ENCODE peak calls at places on chromosomes 11 and 22, in seven cellular contexts. One of them, this sample, is unnamed.

GRCh38 chr11:112281776-112282175 is 21.1 kb upstream of the PLET1 start:
- DNase-seq in spleen: no peak
- DNase-seq in IMR-90: no peak
- DNase-seq in body of pancreas: no peak
- DNase-seq in K562: no peak
- DNase-seq in erythroblast: no peak
- DNase-seq in lower leg skin: no peak
- DNase-seq in this sample: no peak

GRCh38 chr11:30016588-30017363 is at the start of gene KCNA4:
- DNase-seq in spleen: no peak
- DNase-seq in IMR-90: no peak
- DNase-seq in body of pancreas: no peak
- DNase-seq in K562: peak; percentile 39
- DNase-seq in erythroblast: no peak
- DNase-seq in lower leg skin: no peak
- DNase-seq in this sample: no peak

GRCh38 chr11:12556155-12556554 is 118.1 kb upstream of the TEAD1 start:
- DNase-seq in spleen: no peak
- DNase-seq in IMR-90: peak; percentile 62
- DNase-seq in body of pancreas: no peak
- DNase-seq in K562: no peak
- DNase-seq in erythroblast: no peak
- DNase-seq in lower leg skin: peak; percentile 35
- DNase-seq in this sample: no peak

GRCh38 chr22:45164217-45165123 is 745 bp downstream of the NUP50 start:
- DNase-seq in spleen: peak; percentile 91
- DNase-seq in IMR-90: no peak
- DNase-seq in body of pancreas: peak; percentile 12
- DNase-seq in K562: peak; percentile 48
- DNase-seq in erythroblast: peak; percentile 76
- DNase-seq in lower leg skin: no peak
- DNase-seq in this sample: no peak

GRCh38 chr11:130162733-130163132 is 3.2 kb downstream of the ST14 start:
- DNase-seq in spleen: no peak
- DNase-seq in IMR-90: no peak
- DNase-seq in body of pancreas: peak; percentile 67
- DNase-seq in K562: no peak
- DNase-seq in erythroblast: no peak
- DNase-seq in lower leg skin: no peak
- DNase-seq in this sample: no peak

GRCh38 chr11:2975594-2975993 is 16.5 kb downstream of the NAP1L4 start:
- DNase-seq in spleen: no peak
- DNase-seq in IMR-90: peak; percentile 37
- DNase-seq in body of pancreas: peak; percentile 47
- DNase-seq in K562: peak; percentile 37
- DNase-seq in erythroblast: peak; percentile 61
- DNase-seq in lower leg skin: no peak
- DNase-seq in this sample: peak; percentile 22

GRCh38 chr22:18968011-18968749 is 32.1 kb upstream of the PRODH start:
- DNase-seq in spleen: no peak
- DNase-seq in IMR-90: peak; percentile 15
- DNase-seq in body of pancreas: peak; percentile 31
- DNase-seq in K562: peak; percentile 75
- DNase-seq in erythroblast: no peak
- DNase-seq in lower leg skin: no peak
- DNase-seq in this sample: no peak

GRCh38 chr11:78796956-78797355 is 222.3 kb upstream of the NARS2 start:
- DNase-seq in spleen: no peak
- DNase-seq in IMR-90: peak; percentile 100
- DNase-seq in body of pancreas: peak; percentile 81
- DNase-seq in K562: no peak
- DNase-seq in erythroblast: no peak
- DNase-seq in lower leg skin: no peak
- DNase-seq in this sample: no peak

GRCh38 chr22:50010676-50011446 is 1.7 kb downstream of the IL17REL start:
- DNase-seq in spleen: no peak
- DNase-seq in IMR-90: no peak
- DNase-seq in body of pancreas: no peak
- DNase-seq in K562: no peak
- DNase-seq in erythroblast: no peak
- DNase-seq in lower leg skin: no peak
- DNase-seq in this sample: no peak

GRCh38 chr22:24952837-24953293 is 349 bp downstream of the KIAA1671 start:
- DNase-seq in spleen: peak; percentile 78
- DNase-seq in IMR-90: peak; percentile 7
- DNase-seq in body of pancreas: peak; percentile 65
- DNase-seq in K562: no peak
- DNase-seq in erythroblast: no peak
- DNase-seq in lower leg skin: peak; percentile 38
- DNase-seq in this sample: peak; percentile 41

GRCh38 chr11:73229321-73230275 is 11.5 kb downstream of the P2RY2 start:
- DNase-seq in spleen: peak; percentile 51
- DNase-seq in IMR-90: no peak
- DNase-seq in body of pancreas: no peak
- DNase-seq in K562: no peak
- DNase-seq in erythroblast: no peak
- DNase-seq in lower leg skin: no peak
- DNase-seq in this sample: no peak

GRCh38 chr22:30828187-30829155 is 133.8 kb downstream of the OSBP2 start:
- DNase-seq in spleen: no peak
- DNase-seq in IMR-90: no peak
- DNase-seq in body of pancreas: no peak
- DNase-seq in K562: no peak
- DNase-seq in erythroblast: no peak
- DNase-seq in lower leg skin: no peak
- DNase-seq in this sample: no peak

GRCh38 chr11:47233989-47234668 is 14.5 kb downstream of the ACP2 start:
- DNase-seq in spleen: no peak
- DNase-seq in IMR-90: peak; percentile 67
- DNase-seq in body of pancreas: peak; percentile 58
- DNase-seq in K562: no peak
- DNase-seq in erythroblast: peak; percentile 26
- DNase-seq in lower leg skin: no peak
- DNase-seq in this sample: no peak

GRCh38 chr11:22690891-22691290 is 24.5 kb downstream of the GAS2 start:
- DNase-seq in spleen: no peak
- DNase-seq in IMR-90: no peak
- DNase-seq in body of pancreas: no peak
- DNase-seq in K562: no peak
- DNase-seq in erythroblast: no peak
- DNase-seq in lower leg skin: no peak
- DNase-seq in this sample: no peak

GRCh38 chr22:36375071-36375980 is 12.4 kb downstream of the MYH9 start:
- DNase-seq in spleen: no peak
- DNase-seq in IMR-90: peak; percentile 10
- DNase-seq in body of pancreas: no peak
- DNase-seq in K562: no peak
- DNase-seq in erythroblast: no peak
- DNase-seq in lower leg skin: no peak
- DNase-seq in this sample: no peak

GRCh38 chr11:74004046-74004693 is 4.7 kb downstream of the UCP3 start:
- DNase-seq in spleen: peak; percentile 52
- DNase-seq in IMR-90: no peak
- DNase-seq in body of pancreas: no peak
- DNase-seq in K562: no peak
- DNase-seq in erythroblast: no peak
- DNase-seq in lower leg skin: no peak
- DNase-seq in this sample: no peak

GRCh38 chr22:24059121-24059520 is 48.0 kb downstream of the CABIN1 start:
- DNase-seq in spleen: no peak
- DNase-seq in IMR-90: peak; percentile 99
- DNase-seq in body of pancreas: peak; percentile 44
- DNase-seq in K562: no peak
- DNase-seq in erythroblast: no peak
- DNase-seq in lower leg skin: peak; percentile 57
- DNase-seq in this sample: no peak

GRCh38 chr11:1176224-1177019 is 18.7 kb downstream of the MUC5AC start:
- DNase-seq in spleen: no peak
- DNase-seq in IMR-90: no peak
- DNase-seq in body of pancreas: no peak
- DNase-seq in K562: no peak
- DNase-seq in erythroblast: no peak
- DNase-seq in lower leg skin: no peak
- DNase-seq in this sample: no peak

GRCh38 chr22:27613099-27614089 is 188.2 kb downstream of the MN1 start:
- DNase-seq in spleen: no peak
- DNase-seq in IMR-90: no peak
- DNase-seq in body of pancreas: no peak
- DNase-seq in K562: no peak
- DNase-seq in erythroblast: no peak
- DNase-seq in lower leg skin: no peak
- DNase-seq in this sample: no peak

GRCh38 chr22:45218974-45219373 is 21.7 kb downstream of the KIAA0930 start:
- DNase-seq in spleen: no peak
- DNase-seq in IMR-90: peak; percentile 37
- DNase-seq in body of pancreas: no peak
- DNase-seq in K562: no peak
- DNase-seq in erythroblast: no peak
- DNase-seq in lower leg skin: no peak
- DNase-seq in this sample: no peak

GRCh38 chr11:7021318-7021717 is 1.0 kb downstream of the NLRP14 start:
- DNase-seq in spleen: no peak
- DNase-seq in IMR-90: no peak
- DNase-seq in body of pancreas: no peak
- DNase-seq in K562: no peak
- DNase-seq in erythroblast: no peak
- DNase-seq in lower leg skin: no peak
- DNase-seq in this sample: no peak

GRCh38 chr11:7019500-7020182 is 505 bp downstream of the ZNF214 start:
- DNase-seq in spleen: no peak
- DNase-seq in IMR-90: peak; percentile 20
- DNase-seq in body of pancreas: peak; percentile 8
- DNase-seq in K562: no peak
- DNase-seq in erythroblast: peak; percentile 30
- DNase-seq in lower leg skin: no peak
- DNase-seq in this sample: peak; percentile 20

GRCh38 chr11:7016011-7016410 is 4.1 kb downstream of the ZNF214 start:
- DNase-seq in spleen: no peak
- DNase-seq in IMR-90: no peak
- DNase-seq in body of pancreas: no peak
- DNase-seq in K562: no peak
- DNase-seq in erythroblast: no peak
- DNase-seq in lower leg skin: no peak
- DNase-seq in this sample: no peak

GRCh38 chr11:7020183-7020917 is at the start of the genes NLRP14 and ZNF214:
- DNase-seq in spleen: no peak
- DNase-seq in IMR-90: peak; percentile 89
- DNase-seq in body of pancreas: peak; percentile 97
- DNase-seq in K562: peak; percentile 59
- DNase-seq in erythroblast: peak; percentile 73
- DNase-seq in lower leg skin: peak; percentile 82
- DNase-seq in this sample: peak; percentile 91
- TF ChIP-seq POLR2A in spleen: no peak
- TF ChIP-seq POLR2A in IMR-90: peak; percentile 62
- TF ChIP-seq POLR2A in body of pancreas: peak; percentile 40
- TF ChIP-seq POLR2A in K562: no peak
- TF ChIP-seq POLR2A in erythroblast: no peak
- TF ChIP-seq POLR2A in lower leg skin: no peak
- TF ChIP-seq POLR2A in this sample: no peak

GRCh38 chr11:116772443-116773202 is at the start of gene BUD13:
- DNase-seq in spleen: peak; percentile 99
- DNase-seq in IMR-90: peak; percentile 75
- DNase-seq in body of pancreas: peak; percentile 89
- DNase-seq in K562: peak; percentile 92
- DNase-seq in erythroblast: peak; percentile 91
- DNase-seq in lower leg skin: peak; percentile 80
- DNase-seq in this sample: peak; percentile 86
- TF ChIP-seq POLR2A in spleen: peak; percentile 68
- TF ChIP-seq POLR2A in IMR-90: peak; percentile 64
- TF ChIP-seq POLR2A in body of pancreas: peak; percentile 79
- TF ChIP-seq POLR2A in K562: peak; percentile 91
- TF ChIP-seq POLR2A in erythroblast: peak; percentile 80
- TF ChIP-seq POLR2A in lower leg skin: no peak
- TF ChIP-seq POLR2A in this sample: peak; percentile 37

GRCh38 chr11:64186205-64187165 is 514 bp downstream of the STIP1 start:
- DNase-seq in spleen: no peak
- DNase-seq in IMR-90: peak; percentile 2
- DNase-seq in body of pancreas: peak; percentile 58
- DNase-seq in K562: no peak
- DNase-seq in erythroblast: no peak
- DNase-seq in lower leg skin: no peak
- DNase-seq in this sample: peak; percentile 38
- TF ChIP-seq POLR2A in spleen: no peak
- TF ChIP-seq POLR2A in IMR-90: no peak
- TF ChIP-seq POLR2A in body of pancreas: no peak
- TF ChIP-seq POLR2A in K562: no peak
- TF ChIP-seq POLR2A in erythroblast: no peak
- TF ChIP-seq POLR2A in lower leg skin: no peak
- TF ChIP-seq POLR2A in this sample: no peak

GRCh38 chr11:93730108-93731107 is 10.9 kb downstream of the TAF1D start:
- DNase-seq in spleen: no peak
- DNase-seq in IMR-90: no peak
- DNase-seq in body of pancreas: no peak
- DNase-seq in K562: no peak
- DNase-seq in erythroblast: no peak
- DNase-seq in lower leg skin: no peak
- DNase-seq in this sample: no peak
- TF ChIP-seq POLR2A in spleen: no peak
- TF ChIP-seq POLR2A in IMR-90: no peak
- TF ChIP-seq POLR2A in body of pancreas: no peak
- TF ChIP-seq POLR2A in K562: peak; percentile 55
- TF ChIP-seq POLR2A in erythroblast: no peak
- TF ChIP-seq POLR2A in lower leg skin: no peak
- TF ChIP-seq POLR2A in this sample: no peak

This sample was measured in prostate gland.